ENCODE peak calls at places on chromosomes 1 and 21, in nine cellular contexts. One of them, this sample, is unnamed.

GRCh38 chr1:241413386-241413785 is 56.4 kb upstream of the RGS7 start:
- DNase-seq in K562: no peak
- DNase-seq in cardiac fibroblast: peak
- DNase-seq in activated B cell treated with CpG ODN at 0.5 μM for 24 hours: no peak
- DNase-seq in adrenal gland: peak
- DNase-seq in Peyer's patch: no peak
- DNase-seq in WTC11: no peak
- DNase-seq in lower lobe of right lung: no peak
- DNase-seq in neural crest cell: no peak
- DNase-seq in this sample: no peak

GRCh38 chr1:24392604-24392946 is 21.0 kb downstream of the STPG1 start:
- DNase-seq in K562: no peak
- DNase-seq in cardiac fibroblast: no peak
- DNase-seq in activated B cell treated with CpG ODN at 0.5 μM for 24 hours: no peak
- DNase-seq in adrenal gland: no peak
- DNase-seq in Peyer's patch: no peak
- DNase-seq in WTC11: no peak
- DNase-seq in lower lobe of right lung: no peak
- DNase-seq in neural crest cell: no peak
- DNase-seq in this sample: no peak

GRCh38 chr21:33433425-33434114 is 30.4 kb downstream of the IFNGR2 start:
- DNase-seq in K562: no peak
- DNase-seq in cardiac fibroblast: no peak
- DNase-seq in activated B cell treated with CpG ODN at 0.5 μM for 24 hours: no peak
- DNase-seq in adrenal gland: peak
- DNase-seq in Peyer's patch: peak
- DNase-seq in WTC11: no peak
- DNase-seq in lower lobe of right lung: no peak
- DNase-seq in neural crest cell: no peak
- DNase-seq in this sample: no peak

GRCh38 chr1:1063945-1064831 is 9.9 kb downstream of the RNF223 start:
- DNase-seq in K562: peak
- DNase-seq in cardiac fibroblast: peak
- DNase-seq in activated B cell treated with CpG ODN at 0.5 μM for 24 hours: peak
- DNase-seq in adrenal gland: peak
- DNase-seq in Peyer's patch: peak
- DNase-seq in WTC11: peak
- DNase-seq in lower lobe of right lung: peak
- DNase-seq in neural crest cell: peak
- DNase-seq in this sample: no peak

GRCh38 chr1:94544706-94545490 is 3.3 kb upstream of the F3 start:
- DNase-seq in K562: no peak
- DNase-seq in cardiac fibroblast: peak
- DNase-seq in activated B cell treated with CpG ODN at 0.5 μM for 24 hours: no peak
- DNase-seq in adrenal gland: no peak
- DNase-seq in Peyer's patch: no peak
- DNase-seq in WTC11: no peak
- DNase-seq in lower lobe of right lung: no peak
- DNase-seq in neural crest cell: no peak
- DNase-seq in this sample: no peak

GRCh38 chr1:101245575-101245927 is 8.7 kb downstream of the S1PR1 start:
- DNase-seq in K562: no peak
- DNase-seq in cardiac fibroblast: no peak
- DNase-seq in activated B cell treated with CpG ODN at 0.5 μM for 24 hours: no peak
- DNase-seq in adrenal gland: no peak
- DNase-seq in Peyer's patch: no peak
- DNase-seq in WTC11: no peak
- DNase-seq in lower lobe of right lung: no peak
- DNase-seq in neural crest cell: no peak
- DNase-seq in this sample: no peak

GRCh38 chr1:212722270-212722945 is 22.8 kb upstream of the BATF3 start:
- DNase-seq in K562: no peak
- DNase-seq in cardiac fibroblast: no peak
- DNase-seq in activated B cell treated with CpG ODN at 0.5 μM for 24 hours: no peak
- DNase-seq in adrenal gland: no peak
- DNase-seq in Peyer's patch: no peak
- DNase-seq in WTC11: no peak
- DNase-seq in lower lobe of right lung: no peak
- DNase-seq in neural crest cell: no peak
- DNase-seq in this sample: no peak

GRCh38 chr21:35796834-35797233 is 263.5 kb downstream of the SETD4 start:
- DNase-seq in K562: no peak
- DNase-seq in cardiac fibroblast: peak
- DNase-seq in activated B cell treated with CpG ODN at 0.5 μM for 24 hours: no peak
- DNase-seq in adrenal gland: no peak
- DNase-seq in Peyer's patch: no peak
- DNase-seq in WTC11: no peak
- DNase-seq in lower lobe of right lung: no peak
- DNase-seq in neural crest cell: no peak
- DNase-seq in this sample: no peak

GRCh38 chr1:82586473-82586872 is 785.7 kb downstream of the ADGRL2 start:
- DNase-seq in K562: no peak
- DNase-seq in cardiac fibroblast: peak
- DNase-seq in activated B cell treated with CpG ODN at 0.5 μM for 24 hours: no peak
- DNase-seq in adrenal gland: peak
- DNase-seq in Peyer's patch: no peak
- DNase-seq in WTC11: no peak
- DNase-seq in lower lobe of right lung: no peak
- DNase-seq in neural crest cell: no peak
- DNase-seq in this sample: no peak

GRCh38 chr1:153778824-153779519 is 3.8 kb downstream of the SLC27A3 start:
- DNase-seq in K562: peak
- DNase-seq in cardiac fibroblast: no peak
- DNase-seq in activated B cell treated with CpG ODN at 0.5 μM for 24 hours: no peak
- DNase-seq in adrenal gland: peak
- DNase-seq in Peyer's patch: no peak
- DNase-seq in WTC11: no peak
- DNase-seq in lower lobe of right lung: no peak
- DNase-seq in neural crest cell: no peak
- DNase-seq in this sample: no peak

GRCh38 chr1:153786038-153786790 is 11.0 kb downstream of the SLC27A3 start:
- DNase-seq in K562: no peak
- DNase-seq in cardiac fibroblast: no peak
- DNase-seq in activated B cell treated with CpG ODN at 0.5 μM for 24 hours: no peak
- DNase-seq in adrenal gland: no peak
- DNase-seq in Peyer's patch: no peak
- DNase-seq in WTC11: no peak
- DNase-seq in lower lobe of right lung: peak
- DNase-seq in neural crest cell: no peak
- DNase-seq in this sample: no peak

GRCh38 chr1:153779781-153780541 is 4.8 kb downstream of the SLC27A3 start:
- DNase-seq in K562: no peak
- DNase-seq in cardiac fibroblast: no peak
- DNase-seq in activated B cell treated with CpG ODN at 0.5 μM for 24 hours: no peak
- DNase-seq in adrenal gland: peak
- DNase-seq in Peyer's patch: no peak
- DNase-seq in WTC11: no peak
- DNase-seq in lower lobe of right lung: peak
- DNase-seq in neural crest cell: no peak
- DNase-seq in this sample: no peak

GRCh38 chr1:153780551-153780950 is 5.3 kb downstream of the SLC27A3 start:
- DNase-seq in K562: no peak
- DNase-seq in cardiac fibroblast: no peak
- DNase-seq in activated B cell treated with CpG ODN at 0.5 μM for 24 hours: no peak
- DNase-seq in adrenal gland: no peak
- DNase-seq in Peyer's patch: no peak
- DNase-seq in WTC11: no peak
- DNase-seq in lower lobe of right lung: no peak
- DNase-seq in neural crest cell: no peak
- DNase-seq in this sample: no peak

GRCh38 chr1:153783233-153784190 is 8.3 kb downstream of the SLC27A3 start:
- DNase-seq in K562: peak
- DNase-seq in cardiac fibroblast: peak
- DNase-seq in activated B cell treated with CpG ODN at 0.5 μM for 24 hours: peak
- DNase-seq in adrenal gland: peak
- DNase-seq in Peyer's patch: peak
- DNase-seq in WTC11: peak
- DNase-seq in lower lobe of right lung: peak
- DNase-seq in neural crest cell: peak
- DNase-seq in this sample: peak
- TF ChIP-seq CTCF in K562: no peak
- TF ChIP-seq CTCF in cardiac fibroblast: no peak
- TF ChIP-seq CTCF in activated B cell treated with CpG ODN at 0.5 μM for 24 hours: no peak
- TF ChIP-seq CTCF in adrenal gland: no peak
- TF ChIP-seq CTCF in Peyer's patch: peak
- TF ChIP-seq CTCF in WTC11: no peak
- TF ChIP-seq CTCF in lower lobe of right lung: no peak
- TF ChIP-seq CTCF in neural crest cell: peak
- TF ChIP-seq CTCF in this sample: no peak

GRCh38 chr21:38505654-38506523 is 7.6 kb upstream of the ERG start:
- DNase-seq in K562: no peak
- DNase-seq in cardiac fibroblast: peak
- DNase-seq in activated B cell treated with CpG ODN at 0.5 μM for 24 hours: no peak
- DNase-seq in adrenal gland: no peak
- DNase-seq in Peyer's patch: no peak
- DNase-seq in WTC11: no peak
- DNase-seq in lower lobe of right lung: no peak
- DNase-seq in neural crest cell: peak
- DNase-seq in this sample: no peak
- TF ChIP-seq CTCF in K562: peak
- TF ChIP-seq CTCF in cardiac fibroblast: peak
- TF ChIP-seq CTCF in activated B cell treated with CpG ODN at 0.5 μM for 24 hours: no peak
- TF ChIP-seq CTCF in adrenal gland: peak
- TF ChIP-seq CTCF in Peyer's patch: peak
- TF ChIP-seq CTCF in WTC11: peak
- TF ChIP-seq CTCF in lower lobe of right lung: peak
- TF ChIP-seq CTCF in neural crest cell: peak
- TF ChIP-seq CTCF in this sample: peak

GRCh38 chr1:11675362-11675761 is 5.6 kb downstream of the MAD2L2 start:
- DNase-seq in K562: no peak
- DNase-seq in cardiac fibroblast: no peak
- DNase-seq in activated B cell treated with CpG ODN at 0.5 μM for 24 hours: no peak
- DNase-seq in adrenal gland: no peak
- DNase-seq in Peyer's patch: no peak
- DNase-seq in WTC11: no peak
- DNase-seq in lower lobe of right lung: no peak
- DNase-seq in neural crest cell: no peak
- DNase-seq in this sample: no peak

GRCh38 chr1:11678442-11678841 is 2.5 kb downstream of the MAD2L2 start:
- DNase-seq in K562: no peak
- DNase-seq in cardiac fibroblast: no peak
- DNase-seq in activated B cell treated with CpG ODN at 0.5 μM for 24 hours: no peak
- DNase-seq in adrenal gland: no peak
- DNase-seq in Peyer's patch: no peak
- DNase-seq in WTC11: no peak
- DNase-seq in lower lobe of right lung: no peak
- DNase-seq in neural crest cell: no peak
- DNase-seq in this sample: no peak

GRCh38 chr1:11674488-11674887 is 6.5 kb downstream of the MAD2L2 start:
- DNase-seq in K562: no peak
- DNase-seq in cardiac fibroblast: no peak
- DNase-seq in activated B cell treated with CpG ODN at 0.5 μM for 24 hours: no peak
- DNase-seq in adrenal gland: no peak
- DNase-seq in Peyer's patch: no peak
- DNase-seq in WTC11: no peak
- DNase-seq in lower lobe of right lung: no peak
- DNase-seq in neural crest cell: no peak
- DNase-seq in this sample: no peak

GRCh38 chr1:11673089-11673769 is 7.7 kb downstream of the MAD2L2 start:
- DNase-seq in K562: peak
- DNase-seq in cardiac fibroblast: no peak
- DNase-seq in activated B cell treated with CpG ODN at 0.5 μM for 24 hours: no peak
- DNase-seq in adrenal gland: no peak
- DNase-seq in Peyer's patch: no peak
- DNase-seq in WTC11: no peak
- DNase-seq in lower lobe of right lung: no peak
- DNase-seq in neural crest cell: no peak
- DNase-seq in this sample: no peak

DNA sequence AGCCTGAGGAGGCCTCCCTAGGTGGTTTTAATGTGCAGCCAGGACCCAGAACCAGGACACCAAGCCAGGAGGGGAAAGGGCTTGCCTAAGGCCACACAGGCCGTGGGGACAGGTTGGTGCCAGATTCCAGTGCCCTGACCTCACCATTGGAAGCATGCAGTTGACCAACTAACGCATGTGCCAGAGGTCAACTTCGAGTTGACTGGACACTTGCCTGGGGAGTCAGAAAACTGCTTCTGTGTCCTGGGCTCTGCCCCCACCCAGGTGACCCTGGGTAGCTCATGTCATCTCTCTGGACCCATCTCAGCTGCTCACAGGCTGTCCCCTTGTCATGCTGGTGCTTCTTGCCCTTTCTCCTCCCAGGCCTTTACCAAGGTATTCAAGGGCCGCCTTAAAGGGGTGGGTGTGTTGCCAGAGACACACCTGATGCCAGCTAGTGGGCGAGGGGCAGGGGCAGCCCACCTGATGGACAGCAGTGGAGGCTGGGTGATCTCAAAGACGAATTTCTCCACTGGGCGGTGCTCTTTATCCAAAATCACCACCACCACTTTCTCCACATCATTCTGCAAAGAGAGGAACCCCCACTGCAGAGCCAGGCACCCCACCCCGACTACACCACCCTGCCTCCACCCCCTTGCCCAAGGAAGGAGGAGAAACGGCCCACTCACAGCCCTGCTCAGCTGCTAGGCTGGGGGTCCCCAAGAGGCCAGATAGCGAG is 4.4 kb downstream of the MAD2L2 start:
- DNase-seq in K562: peak
- DNase-seq in cardiac fibroblast: no peak
- DNase-seq in activated B cell treated with CpG ODN at 0.5 μM for 24 hours: no peak
- DNase-seq in adrenal gland: no peak
- DNase-seq in Peyer's patch: no peak
- DNase-seq in WTC11: no peak
- DNase-seq in lower lobe of right lung: no peak
- DNase-seq in neural crest cell: no peak
- DNase-seq in this sample: no peak
- TF ChIP-seq CTCF in K562: peak
- TF ChIP-seq CTCF in cardiac fibroblast: no peak
- TF ChIP-seq CTCF in activated B cell treated with CpG ODN at 0.5 μM for 24 hours: no peak
- TF ChIP-seq CTCF in adrenal gland: no peak
- TF ChIP-seq CTCF in Peyer's patch: no peak
- TF ChIP-seq CTCF in WTC11: no peak
- TF ChIP-seq CTCF in lower lobe of right lung: no peak
- TF ChIP-seq CTCF in neural crest cell: no peak
- TF ChIP-seq CTCF in this sample: peak

GRCh38 chr1:159196543-159196942 is 8.1 kb upstream of the ACKR1 start:
- DNase-seq in K562: no peak
- DNase-seq in cardiac fibroblast: no peak
- DNase-seq in activated B cell treated with CpG ODN at 0.5 μM for 24 hours: no peak
- DNase-seq in adrenal gland: no peak
- DNase-seq in Peyer's patch: no peak
- DNase-seq in WTC11: peak
- DNase-seq in lower lobe of right lung: no peak
- DNase-seq in neural crest cell: no peak
- DNase-seq in this sample: no peak
- TF ChIP-seq CTCF in K562: peak
- TF ChIP-seq CTCF in cardiac fibroblast: peak
- TF ChIP-seq CTCF in activated B cell treated with CpG ODN at 0.5 μM for 24 hours: no peak
- TF ChIP-seq CTCF in adrenal gland: no peak
- TF ChIP-seq CTCF in Peyer's patch: no peak
- TF ChIP-seq CTCF in WTC11: peak
- TF ChIP-seq CTCF in lower lobe of right lung: no peak
- TF ChIP-seq CTCF in neural crest cell: peak
- TF ChIP-seq CTCF in this sample: no peak

GRCh38 chr1:66761273-66761672 is 9.0 kb downstream of the DYNLT5 start:
- DNase-seq in K562: no peak
- DNase-seq in cardiac fibroblast: peak
- DNase-seq in activated B cell treated with CpG ODN at 0.5 μM for 24 hours: no peak
- DNase-seq in adrenal gland: no peak
- DNase-seq in Peyer's patch: no peak
- DNase-seq in WTC11: no peak
- DNase-seq in lower lobe of right lung: no peak
- DNase-seq in neural crest cell: no peak
- DNase-seq in this sample: no peak
- TF ChIP-seq CTCF in K562: no peak
- TF ChIP-seq CTCF in cardiac fibroblast: peak
- TF ChIP-seq CTCF in activated B cell treated with CpG ODN at 0.5 μM for 24 hours: no peak
- TF ChIP-seq CTCF in adrenal gland: no peak
- TF ChIP-seq CTCF in Peyer's patch: no peak
- TF ChIP-seq CTCF in WTC11: no peak
- TF ChIP-seq CTCF in lower lobe of right lung: no peak
- TF ChIP-seq CTCF in neural crest cell: no peak
- TF ChIP-seq CTCF in this sample: no peak